ENCODE peak calls at places on chromosomes 5 and 9, in five cellular contexts. Z is effector memory CD4-positive, alpha-beta T cell; R is NAMALWA; K is H54; W is stimulated activated CD4-positive, alpha-beta T cell treated with anti-CD3 and anti-CD28 coated beads, Interleukin-12 subunit alpha, Interleukin-12 subunit beta, amount 100 ng/mL, for 4 hours. J is an unnamed sample.

GRCh38 chr5:10935536-10935935 is 174.5 kb upstream of the DAP start:
- DNase-seq in Z (no peak), R (no peak), K (no peak), W (no peak), J (no peak)

GRCh38 chr5:141492168-141492885 is 3.4 kb downstream of the PCDHGC5 start:
- DNase-seq in Z (no peak), R (no peak), K (no peak), W (no peak), J (no peak)

GRCh38 chr5:150339165-150339564 is 18.3 kb upstream of the TCOF1 start:
- DNase-seq in Z (no peak), R (no peak), K (no peak), W (no peak), J (no peak)

GRCh38 chr9:3732077-3733038 is 206.6 kb upstream of the RFX3 start:
- DNase-seq in Z (no peak), R (peak), K (peak), W (no peak), J (peak)

GRCh38 chr9:75147638-75148037 is 59.3 kb downstream of the OSTF1 start:
- DNase-seq in Z (no peak), R (no peak), K (no peak), W (no peak), J (no peak)

GRCh38 chr9:94906181-94906580 is 179.7 kb downstream of the AOPEP start:
- DNase-seq in Z (no peak), R (no peak), K (no peak), W (no peak), J (no peak)

GRCh38 chr9:128091144-128091543 is 23.1 kb downstream of the SLC25A25 start:
- DNase-seq in Z (no peak), R (no peak), K (peak), W (no peak), J (no peak)

GRCh38 chr5:1525624-1525985 is 1.8 kb upstream of the LPCAT1 start:
- DNase-seq in Z (no peak), R (peak), K (no peak), W (no peak), J (no peak)

GRCh38 chr5:138068742-138069375 is 15.0 kb upstream of the WNT8A start:
- DNase-seq in Z (peak), R (peak), K (peak), W (peak), J (peak)

GRCh38 chr9:69198526-69199250 is 24.6 kb downstream of the TJP2 start:
- DNase-seq in Z (no peak), R (no peak), K (no peak), W (no peak), J (no peak)

GRCh38 chr9:132826576-132827365 is 51.3 kb downstream of the AK8 start:
- DNase-seq in Z (no peak), R (no peak), K (no peak), W (no peak), J (no peak)

GRCh38 chr9:100221538-100221937 is 122.5 kb downstream of the INVS start:
- DNase-seq in Z (no peak), R (no peak), K (no peak), W (no peak), J (no peak)

GRCh38 chr9:108033976-108034964 is 544.7 kb upstream of the KLF4 start:
- DNase-seq in Z (no peak), R (no peak), K (no peak), W (no peak), J (no peak)

GRCh38 chr5:116970318-116970717 is 395.7 kb upstream of the SEMA6A start:
- DNase-seq in Z (no peak), R (peak), K (no peak), W (no peak), J (no peak)

GRCh38 chr5:165559645-165560044 is 2054.2 kb downstream of the MAT2B start:
- DNase-seq in Z (no peak), R (peak), K (no peak), W (no peak), J (no peak)